ENCODE peak calls at places on chromosomes 16 and 17, in eight cellular contexts. J is AG08395; P is ureter; G is NCI-H2171 treated with DMSO at 0.1 percent for 48 hours; H is mucosa of gallbladder; X is C1 segment of cervical spinal cord; O is CD8-positive, alpha-beta T cell; U is left colon. D is an unnamed sample.

GRCh38 chr17:29594441-29595090 is 1.6 kb downstream of the ANKRD13B start:
- DNase-seq in J (no peak), P (no peak), G (no peak), H (no peak), X (no peak), O (no peak), U (no peak), D (no peak)

GRCh38 chr16:1091992-1092552 is 4.0 kb downstream of the C1QTNF8 start:
- DNase-seq in J (no peak), P (no peak), G (no peak), H (no peak), X (no peak), O (no peak), U (no peak), D (no peak)

GRCh38 chr16:80265624-80266306 is 275.0 kb upstream of the DYNLRB2 start:
- DNase-seq in J (no peak), P (no peak), G (no peak), H (peak), X (no peak), O (no peak), U (peak), D (no peak)

GRCh38 chr17:17120294-17120693 is 78.0 kb downstream of the MPRIP start:
- DNase-seq in J (no peak), P (no peak), G (no peak), H (no peak), X (no peak), O (no peak), U (no peak), D (no peak)

GRCh38 chr16:11797957-11798299 is 870 bp upstream of the ZC3H7A start:
- DNase-seq in J (no peak), P (no peak), G (peak), H (no peak), X (no peak), O (no peak), U (no peak), D (no peak)

GRCh38 chr16:22625948-22626347 is 115.3 kb downstream of the NPIPB5 start:
- DNase-seq in J (no peak), P (no peak), G (no peak), H (no peak), X (no peak), O (no peak), U (no peak), D (no peak)

GRCh38 chr17:73616873-73617430 is 27.3 kb downstream of the SDK2 start:
- DNase-seq in J (no peak), P (no peak), G (no peak), H (no peak), X (no peak), O (no peak), U (no peak), D (no peak)

GRCh38 chr17:38454528-38454927 is 26.3 kb downstream of the ARHGAP23 start:
- DNase-seq in J (peak), P (peak), G (no peak), H (peak), X (peak), O (no peak), U (peak), D (peak)

GRCh38 chr17:65388911-65389310 is 172.5 kb downstream of the AXIN2 start:
- DNase-seq in J (peak), P (no peak), G (no peak), H (no peak), X (no peak), O (no peak), U (no peak), D (no peak)

GRCh38 chr16:81730090-81731051 is 48.7 kb upstream of the PLCG2 start:
- DNase-seq in J (peak), P (peak), G (peak), H (peak), X (peak), O (peak), U (peak), D (peak)

GRCh38 chr16:65728172-65728571 is 606.3 kb upstream of the CDH11 start:
- DNase-seq in J (no peak), P (no peak), G (no peak), H (no peak), X (no peak), O (no peak), U (no peak), D (no peak)

GRCh38 chr16:81664153-81664552 is 114.9 kb upstream of the PLCG2 start:
- DNase-seq in J (no peak), P (no peak), G (no peak), H (no peak), X (no peak), O (no peak), U (no peak), D (no peak)

GRCh38 chr17:56635640-56636039 is 42.1 kb downstream of the NOG start:
- DNase-seq in J (no peak), P (no peak), G (no peak), H (no peak), X (no peak), O (no peak), U (no peak), D (no peak)

GRCh38 chr17:39617446-39618251 is 9.1 kb upstream of the PPP1R1B start:
- DNase-seq in J (peak), P (peak), G (peak), H (peak), X (peak), O (peak), U (peak), D (peak)

GRCh38 chr16:85767569-85767968 is 16.7 kb upstream of the C16orf74 start:
- DNase-seq in J (peak), P (no peak), G (no peak), H (no peak), X (no peak), O (no peak), U (no peak), D (no peak)

GRCh38 chr17:42409467-42410351 is 13.3 kb downstream of the CAVIN1 start:
- DNase-seq in J (peak), P (peak), G (no peak), H (peak), X (peak), O (no peak), U (peak), D (no peak)

GRCh38 chr17:17815062-17815406 is 21.8 kb downstream of the SREBF1 start:
- DNase-seq in J (no peak), P (no peak), G (no peak), H (no peak), X (no peak), O (no peak), U (no peak), D (no peak)

GRCh38 chr16:89011909-89012621 is 35.1 kb upstream of the CBFA2T3 start:
- DNase-seq in J (no peak), P (no peak), G (no peak), H (no peak), X (no peak), O (no peak), U (no peak), D (no peak)

GRCh38 chr16:48971571-48972071 is 310.0 kb downstream of the CBLN1 start:
- DNase-seq in J (peak), P (no peak), G (peak), H (no peak), X (no peak), O (no peak), U (no peak), D (no peak)

GRCh38 chr17:1648582-1649115 is 1.0 kb downstream of the RILP start:
- DNase-seq in J (peak), P (peak), G (peak), H (peak), X (peak), O (peak), U (peak), D (peak)

GRCh38 chr16:88454315-88455057 is 1.4 kb downstream of the ZFPM1 start:
- DNase-seq in J (no peak), P (no peak), G (no peak), H (no peak), X (no peak), O (peak), U (peak), D (peak)

GRCh38 chr16:17037499-17037898 is 433.3 kb downstream of the XYLT1 start:
- DNase-seq in J (no peak), P (no peak), G (no peak), H (no peak), X (no peak), O (no peak), U (no peak), D (no peak)

GRCh38 chr17:80981062-80981902 is 10.4 kb upstream of the CHMP6 start:
- DNase-seq in J (peak), P (no peak), G (no peak), H (no peak), X (no peak), O (peak), U (no peak), D (no peak)

GRCh38 chr17:36443777-36444176 is 42.7 kb upstream of the ZNHIT3 start:
- DNase-seq in J (no peak), P (no peak), G (no peak), H (no peak), X (no peak), O (no peak), U (no peak), D (no peak)

GRCh38 chr17:32265192-32265895 is at the start of gene RHBDL3:
- DNase-seq in J (peak), P (no peak), G (peak), H (no peak), X (no peak), O (peak), U (no peak), D (no peak)

GRCh38 chr17:74201250-74201649 is 2.2 kb upstream of the RPL38 start:
- DNase-seq in J (peak), P (no peak), G (peak), H (no peak), X (no peak), O (no peak), U (peak), D (no peak)

GRCh38 chr17:2871205-2871604 is 75.0 kb downstream of the RAP1GAP2 start:
- DNase-seq in J (no peak), P (no peak), G (no peak), H (no peak), X (no peak), O (no peak), U (no peak), D (no peak)

GRCh38 chr17:65115721-65116312 is 21.4 kb upstream of the RGS9 start:
- DNase-seq in J (no peak), P (no peak), G (peak), H (no peak), X (no peak), O (no peak), U (no peak), D (no peak)

GRCh38 chr16:14955546-14956231 is 18.4 kb downstream of the NPIPA1 start:
- DNase-seq in J (no peak), P (no peak), G (no peak), H (peak), X (no peak), O (no peak), U (no peak), D (no peak)

GRCh38 chr17:42773290-42774035 is at the start of gene VPS25:
- DNase-seq in J (peak), P (peak), G (peak), H (peak), X (peak), O (peak), U (peak), D (peak)

GRCh38 chr16:85138073-85138824 is 26.0 kb upstream of the CIBAR2 start:
- DNase-seq in J (no peak), P (no peak), G (no peak), H (no peak), X (no peak), O (no peak), U (no peak), D (no peak)

GRCh38 chr17:48483471-48484131 is 47.2 kb downstream of the HOXB1 start:
- DNase-seq in J (peak), P (no peak), G (no peak), H (peak), X (no peak), O (no peak), U (no peak), D (peak)

GRCh38 chr17:72407336-72408121 is 286.7 kb downstream of the SOX9 start:
- DNase-seq in J (peak), P (peak), G (peak), H (peak), X (peak), O (no peak), U (peak), D (peak)

GRCh38 chr16:70805787-70806186 is 4.8 kb upstream of the VAC14 start:
- DNase-seq in J (peak), P (no peak), G (no peak), H (no peak), X (no peak), O (no peak), U (no peak), D (no peak)